ENCODE peak calls at places on chromosome 15, in seven cellular contexts. One of them, this sample, is unnamed.

GRCh38 chr15:71705151-71705550 is 105.2 kb upstream of the NR2E3 start:
- DNase-seq in neuronal stem cell: no peak
- DNase-seq in right lobe of liver: no peak
- DNase-seq in GM23338: peak; percentile 49
- DNase-seq in cardiac muscle cell: no peak
- DNase-seq in breast epithelium: no peak
- DNase-seq in right cardiac atrium: no peak
- DNase-seq in this sample: no peak

GRCh38 chr15:39454189-39454986 is 126.5 kb upstream of the THBS1 start:
- DNase-seq in cardiac muscle cell: no peak
- DNase-seq in right lobe of liver: no peak
- DNase-seq in right cardiac atrium: no peak
- DNase-seq in neuronal stem cell: no peak
- DNase-seq in breast epithelium: no peak
- DNase-seq in GM23338: no peak
- DNase-seq in this sample: no peak

GRCh38 chr15:90594297-90594696 is 64.6 kb downstream of the CRTC3 start:
- DNase-seq in neuronal stem cell: no peak
- DNase-seq in right cardiac atrium: peak; percentile 83
- DNase-seq in cardiac muscle cell: no peak
- DNase-seq in right lobe of liver: peak; percentile 90
- DNase-seq in GM23338: peak; percentile 45
- DNase-seq in breast epithelium: peak; percentile 84
- DNase-seq in this sample: no peak

GRCh38 chr15:62105266-62105665 is 38.5 kb downstream of the C2CD4A start:
- DNase-seq in GM23338: no peak
- DNase-seq in breast epithelium: no peak
- DNase-seq in neuronal stem cell: no peak
- DNase-seq in cardiac muscle cell: no peak
- DNase-seq in right lobe of liver: no peak
- DNase-seq in right cardiac atrium: no peak
- DNase-seq in this sample: no peak

GRCh38 chr15:68312701-68313204 is 35.2 kb downstream of the FEM1B start:
- DNase-seq in breast epithelium: peak; percentile 44
- DNase-seq in right lobe of liver: peak; percentile 31
- DNase-seq in cardiac muscle cell: no peak
- DNase-seq in neuronal stem cell: no peak
- DNase-seq in GM23338: no peak
- DNase-seq in right cardiac atrium: no peak
- DNase-seq in this sample: no peak

GRCh38 chr15:44861917-44862316 is 94.6 kb upstream of the TERB2 start:
- DNase-seq in cardiac muscle cell: no peak
- DNase-seq in neuronal stem cell: no peak
- DNase-seq in GM23338: peak; percentile 2
- DNase-seq in breast epithelium: no peak
- DNase-seq in right lobe of liver: no peak
- DNase-seq in right cardiac atrium: no peak
- DNase-seq in this sample: no peak

GRCh38 chr15:94205366-94205765 is 26.0 kb upstream of the MCTP2 start:
- DNase-seq in right lobe of liver: no peak
- DNase-seq in neuronal stem cell: no peak
- DNase-seq in cardiac muscle cell: no peak
- DNase-seq in GM23338: peak; percentile 7
- DNase-seq in breast epithelium: no peak
- DNase-seq in right cardiac atrium: no peak
- DNase-seq in this sample: no peak

GRCh38 chr15:67359431-67360082 is 105.0 kb downstream of the IQCH start:
- DNase-seq in cardiac muscle cell: no peak
- DNase-seq in neuronal stem cell: no peak
- DNase-seq in GM23338: no peak
- DNase-seq in breast epithelium: no peak
- DNase-seq in right lobe of liver: peak; percentile 81
- DNase-seq in right cardiac atrium: no peak
- DNase-seq in this sample: no peak

GRCh38 chr15:69996321-69996720 is 101.4 kb downstream of the TLE3 start:
- DNase-seq in cardiac muscle cell: no peak
- DNase-seq in neuronal stem cell: no peak
- DNase-seq in right lobe of liver: no peak
- DNase-seq in breast epithelium: no peak
- DNase-seq in right cardiac atrium: no peak
- DNase-seq in GM23338: no peak
- DNase-seq in this sample: no peak

GRCh38 chr15:66993090-66993489 is 72.3 kb upstream of the SMAD3 start:
- DNase-seq in breast epithelium: no peak
- DNase-seq in neuronal stem cell: no peak
- DNase-seq in GM23338: no peak
- DNase-seq in right lobe of liver: no peak
- DNase-seq in cardiac muscle cell: no peak
- DNase-seq in right cardiac atrium: no peak
- DNase-seq in this sample: no peak

GRCh38 chr15:58065011-58065444 is 483 bp downstream of the ALDH1A2 start:
- DNase-seq in breast epithelium: peak; percentile 50
- DNase-seq in cardiac muscle cell: no peak
- DNase-seq in GM23338: peak; percentile 59
- DNase-seq in right lobe of liver: no peak
- DNase-seq in right cardiac atrium: peak; percentile 77
- DNase-seq in neuronal stem cell: peak; percentile 26
- DNase-seq in this sample: no peak

GRCh38 chr15:26864664-26865191 is 2.1 kb upstream of the GABRA5 start:
- DNase-seq in GM23338: peak; percentile 90
- DNase-seq in cardiac muscle cell: peak; percentile 82
- DNase-seq in right lobe of liver: no peak
- DNase-seq in neuronal stem cell: peak; percentile 65
- DNase-seq in right cardiac atrium: peak; percentile 63
- DNase-seq in breast epithelium: no peak
- DNase-seq in this sample: peak; percentile 67

GRCh38 chr15:29097971-29098370 is 171.7 kb downstream of the NSMCE3 start:
- DNase-seq in GM23338: no peak
- DNase-seq in cardiac muscle cell: no peak
- DNase-seq in right cardiac atrium: no peak
- DNase-seq in breast epithelium: no peak
- DNase-seq in neuronal stem cell: no peak
- DNase-seq in right lobe of liver: no peak
- DNase-seq in this sample: no peak

GRCh38 chr15:69525543-69525942 is 72.9 kb downstream of the RPLP1 start:
- DNase-seq in breast epithelium: no peak
- DNase-seq in cardiac muscle cell: no peak
- DNase-seq in GM23338: no peak
- DNase-seq in right lobe of liver: no peak
- DNase-seq in neuronal stem cell: no peak
- DNase-seq in right cardiac atrium: no peak
- DNase-seq in this sample: no peak

GRCh38 chr15:38085931-38086562 is 151.6 kb downstream of the TMCO5A start:
- DNase-seq in breast epithelium: no peak
- DNase-seq in right lobe of liver: no peak
- DNase-seq in neuronal stem cell: no peak
- DNase-seq in cardiac muscle cell: no peak
- DNase-seq in GM23338: no peak
- DNase-seq in right cardiac atrium: no peak
- DNase-seq in this sample: no peak

GRCh38 chr15:62413147-62413546 is 248.1 kb upstream of the C2CD4B start:
- DNase-seq in right lobe of liver: no peak
- DNase-seq in cardiac muscle cell: no peak
- DNase-seq in neuronal stem cell: no peak
- DNase-seq in breast epithelium: no peak
- DNase-seq in GM23338: no peak
- DNase-seq in right cardiac atrium: no peak
- DNase-seq in this sample: no peak

GRCh38 chr15:68603951-68604350 is 25.2 kb downstream of the CORO2B start:
- DNase-seq in GM23338: no peak
- DNase-seq in breast epithelium: no peak
- DNase-seq in cardiac muscle cell: peak; percentile 79
- DNase-seq in right cardiac atrium: no peak
- DNase-seq in neuronal stem cell: no peak
- DNase-seq in right lobe of liver: no peak
- DNase-seq in this sample: no peak

GRCh38 chr15:88920186-88920891 is 7.2 kb upstream of the MFGE8 start:
- DNase-seq in neuronal stem cell: no peak
- DNase-seq in right lobe of liver: peak; percentile 25
- DNase-seq in GM23338: no peak
- DNase-seq in cardiac muscle cell: no peak
- DNase-seq in right cardiac atrium: no peak
- DNase-seq in breast epithelium: no peak
- DNase-seq in this sample: no peak

GRCh38 chr15:40087095-40087805 is 21.4 kb downstream of the BMF start:
- DNase-seq in GM23338: no peak
- DNase-seq in cardiac muscle cell: no peak
- DNase-seq in breast epithelium: no peak
- DNase-seq in right cardiac atrium: no peak
- DNase-seq in right lobe of liver: no peak
- DNase-seq in neuronal stem cell: no peak
- DNase-seq in this sample: no peak

GRCh38 chr15:93049914-93050534 is 39.0 kb downstream of the RGMA start:
- DNase-seq in cardiac muscle cell: no peak
- DNase-seq in right cardiac atrium: peak; percentile 44
- DNase-seq in neuronal stem cell: no peak
- DNase-seq in GM23338: no peak
- DNase-seq in breast epithelium: no peak
- DNase-seq in right lobe of liver: no peak
- DNase-seq in this sample: no peak

GRCh38 chr15:91515188-91515754 is 338.2 kb upstream of the SLCO3A1 start:
- DNase-seq in cardiac muscle cell: no peak
- DNase-seq in right cardiac atrium: peak; percentile 74
- DNase-seq in neuronal stem cell: no peak
- DNase-seq in right lobe of liver: no peak
- DNase-seq in breast epithelium: no peak
- DNase-seq in GM23338: no peak
- DNase-seq in this sample: no peak

GRCh38 chr15:40241305-40242215 is 2.7 kb downstream of the PAK6 start:
- DNase-seq in neuronal stem cell: no peak
- DNase-seq in cardiac muscle cell: no peak
- DNase-seq in right lobe of liver: no peak
- DNase-seq in breast epithelium: no peak
- DNase-seq in right cardiac atrium: peak; percentile 33
- DNase-seq in GM23338: no peak
- DNase-seq in this sample: no peak

GRCh38 chr15:29945943-29946591 is 123.8 kb upstream of the TJP1 start:
- DNase-seq in right lobe of liver: no peak
- DNase-seq in right cardiac atrium: no peak
- DNase-seq in neuronal stem cell: no peak
- DNase-seq in breast epithelium: no peak
- DNase-seq in GM23338: no peak
- DNase-seq in cardiac muscle cell: no peak
- DNase-seq in this sample: no peak

GRCh38 chr15:85692873-85693272 is 101.9 kb downstream of the KLHL25 start:
- DNase-seq in cardiac muscle cell: no peak
- DNase-seq in right cardiac atrium: no peak
- DNase-seq in right lobe of liver: no peak
- DNase-seq in GM23338: no peak
- DNase-seq in neuronal stem cell: no peak
- DNase-seq in breast epithelium: no peak
- DNase-seq in this sample: no peak
- H3K4me3 ChIP-seq in cardiac muscle cell: no peak overlapping the region
- H3K4me3 ChIP-seq in right cardiac atrium: no peak overlapping the region
- H3K4me3 ChIP-seq in right lobe of liver: no peak overlapping the region
- H3K4me3 ChIP-seq in GM23338: no peak overlapping the region
- H3K4me3 ChIP-seq in neuronal stem cell: no peak overlapping the region
- H3K4me3 ChIP-seq in breast epithelium: no peak overlapping the region
- H3K4me3 ChIP-seq in this sample: no peak overlapping the region

DNA sequence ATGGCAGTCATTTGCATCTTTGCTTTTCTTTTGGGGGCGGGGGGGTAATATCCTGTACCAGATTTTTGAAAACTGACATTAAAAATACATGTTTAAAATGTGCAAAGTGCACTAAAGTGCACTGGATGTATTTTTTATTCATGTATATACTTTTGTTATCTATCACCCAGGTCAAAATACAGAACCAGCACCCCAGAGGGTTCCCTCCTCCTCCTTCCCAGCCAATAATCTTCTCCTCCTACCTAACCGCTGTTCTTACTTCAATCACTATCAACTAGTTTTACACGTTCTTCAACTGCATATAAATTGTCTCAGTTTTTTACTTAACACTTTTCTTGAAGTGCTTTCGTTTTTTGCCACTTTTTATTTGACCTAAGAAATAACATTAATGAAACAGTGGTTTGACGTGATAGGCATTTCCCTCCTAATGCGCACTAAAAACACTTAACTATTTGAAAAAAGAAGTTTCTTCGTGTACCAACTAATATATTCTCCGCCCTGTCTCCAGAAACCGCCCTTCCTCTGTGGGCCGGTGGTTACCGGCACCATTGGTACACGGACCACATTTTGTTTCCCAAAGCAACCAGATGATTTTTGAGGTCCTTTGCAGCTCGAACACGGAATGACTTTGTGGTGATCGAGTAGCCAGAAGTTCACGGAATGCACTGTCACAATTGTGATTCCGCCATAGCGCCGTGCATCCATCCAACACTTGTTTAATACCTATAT is 836 bp upstream of the AKAP13 start:
- DNase-seq in right cardiac atrium: no peak
- DNase-seq in GM23338: peak; percentile 28
- DNase-seq in breast epithelium: no peak
- DNase-seq in right lobe of liver: no peak
- DNase-seq in neuronal stem cell: no peak
- DNase-seq in cardiac muscle cell: no peak
- DNase-seq in this sample: no peak
- H3K27ac ChIP-seq in right cardiac atrium: peak overlapping the region; percentile 30
- H3K27ac ChIP-seq in GM23338: no peak overlapping the region
- H3K27ac ChIP-seq in breast epithelium: peak overlapping the region; percentile 94
- H3K27ac ChIP-seq in right lobe of liver: peak overlapping the region; percentile 58
- H3K27ac ChIP-seq in neuronal stem cell: no peak overlapping the region
- H3K27ac ChIP-seq in cardiac muscle cell: peak overlapping the region; percentile 97
- H3K27ac ChIP-seq in this sample: no peak overlapping the region

GRCh38 chr15:72970965-72971746 is 81.1 kb upstream of the NEO1 start:
- DNase-seq in breast epithelium: no peak
- DNase-seq in neuronal stem cell: no peak
- DNase-seq in cardiac muscle cell: peak; percentile 9
- DNase-seq in GM23338: no peak
- DNase-seq in right cardiac atrium: no peak
- DNase-seq in right lobe of liver: no peak
- DNase-seq in this sample: no peak
- H3K4me3 ChIP-seq in breast epithelium: peak overlapping the region; percentile 30
- H3K4me3 ChIP-seq in neuronal stem cell: no peak overlapping the region
- H3K4me3 ChIP-seq in cardiac muscle cell: no peak overlapping the region
- H3K4me3 ChIP-seq in GM23338: no peak overlapping the region
- H3K4me3 ChIP-seq in right cardiac atrium: peak overlapping the region; percentile 6
- H3K4me3 ChIP-seq in right lobe of liver: no peak overlapping the region
- H3K4me3 ChIP-seq in this sample: no peak overlapping the region

GRCh38 chr15:101521563-101521962 is 32.1 kb upstream of the PCSK6 start:
- DNase-seq in right cardiac atrium: no peak
- DNase-seq in GM23338: no peak
- DNase-seq in neuronal stem cell: no peak
- DNase-seq in breast epithelium: no peak
- DNase-seq in cardiac muscle cell: no peak
- DNase-seq in right lobe of liver: no peak
- DNase-seq in this sample: no peak
- H3K27ac ChIP-seq in right cardiac atrium: no peak overlapping the region
- H3K27ac ChIP-seq in GM23338: no peak overlapping the region
- H3K27ac ChIP-seq in neuronal stem cell: no peak overlapping the region
- H3K27ac ChIP-seq in breast epithelium: no peak overlapping the region
- H3K27ac ChIP-seq in cardiac muscle cell: no peak overlapping the region
- H3K27ac ChIP-seq in right lobe of liver: no peak overlapping the region
- H3K27ac ChIP-seq in this sample: no peak overlapping the region

DNA sequence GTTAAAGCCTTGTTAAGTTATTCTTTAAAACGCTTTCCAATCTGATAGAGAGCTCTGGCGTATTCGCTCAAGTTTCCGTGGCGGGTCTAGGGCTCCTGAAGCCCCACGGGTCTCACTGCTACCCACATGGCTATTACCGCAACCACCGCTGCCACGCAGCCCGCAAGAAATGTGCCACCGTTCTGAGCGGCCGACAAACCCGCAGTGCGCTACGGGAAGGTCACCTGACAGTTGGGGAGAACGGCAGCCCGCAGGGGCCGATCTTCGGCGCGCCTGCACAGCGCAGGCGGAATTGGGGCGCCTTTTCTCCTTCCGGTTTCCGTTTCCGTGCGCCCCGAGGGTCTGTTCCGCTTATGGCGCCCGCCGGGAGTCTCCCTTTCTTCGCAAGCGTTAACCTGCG is 76.6 kb upstream of the SNRPN start:
- DNase-seq in right lobe of liver: peak; percentile 46
- DNase-seq in right cardiac atrium: peak; percentile 60
- DNase-seq in breast epithelium: peak; percentile 52
- DNase-seq in cardiac muscle cell: no peak
- DNase-seq in GM23338: peak; percentile 29
- DNase-seq in neuronal stem cell: no peak
- DNase-seq in this sample: no peak
- H3K4me3 ChIP-seq in right lobe of liver: peak overlapping the region; percentile 46
- H3K4me3 ChIP-seq in right cardiac atrium: peak overlapping the region; percentile 55
- H3K4me3 ChIP-seq in breast epithelium: peak overlapping the region; percentile 41
- H3K4me3 ChIP-seq in cardiac muscle cell: no peak overlapping the region
- H3K4me3 ChIP-seq in GM23338: no peak overlapping the region
- H3K4me3 ChIP-seq in neuronal stem cell: no peak overlapping the region
- H3K4me3 ChIP-seq in this sample: no peak overlapping the region